ENCODE peak calls at places on chromosome 13, in nine cellular contexts. X, H, N, Y, W, E, Z, Q and V are unnamed samples.

GRCh38 chr13:40986328-40986856 is 32.7 kb downstream of the ELF1 start:
- DNase-seq in X (peak; percentile 11), H (no peak), N (no peak), Y (no peak), W (no peak), E (no peak), Z (no peak), Q (no peak), V (no peak)

GRCh38 chr13:48500652-48501197 is 32.2 kb downstream of the RCBTB2 start:
- DNase-seq in X (no peak), H (no peak), N (peak; percentile 23), Y (peak; percentile 61), W (no peak), E (no peak), Z (no peak), Q (no peak), V (no peak)

GRCh38 chr13:99992376-99992775 is 10.8 kb downstream of the ZIC2 start:
- DNase-seq in X (no peak), H (no peak), N (no peak), Y (no peak), W (no peak), E (no peak), Z (no peak), Q (no peak), V (no peak)

GRCh38 chr13:73367886-73368285 is 309.1 kb downstream of the KLF5 start:
- DNase-seq in X (no peak), H (no peak), N (no peak), Y (no peak), W (no peak), E (no peak), Z (no peak), Q (no peak), V (peak; percentile 41)

GRCh38 chr13:46479286-46479685 is 73.7 kb upstream of the LRCH1 start:
- DNase-seq in X (no peak), H (no peak), N (no peak), Y (no peak), W (no peak), E (no peak), Z (no peak), Q (no peak), V (no peak)

GRCh38 chr13:111639994-111640393 is 319.6 kb downstream of the TEX29 start:
- DNase-seq in X (no peak), H (no peak), N (no peak), Y (no peak), W (no peak), E (no peak), Z (no peak), Q (no peak), V (no peak)

GRCh38 chr13:103022328-103022727 is 43.9 kb downstream of the SLC10A2 start:
- DNase-seq in X (no peak), H (no peak), N (no peak), Y (no peak), W (no peak), E (no peak), Z (no peak), Q (no peak), V (no peak)

GRCh38 chr13:31767175-31767900 is 28.0 kb downstream of the RXFP2 start:
- DNase-seq in X (no peak), H (no peak), N (peak; percentile 51), Y (peak; percentile 51), W (no peak), E (no peak), Z (no peak), Q (no peak), V (no peak)

GRCh38 chr13:113502686-113503085 is 12.2 kb upstream of the DCUN1D2 start:
- DNase-seq in X (no peak), H (no peak), N (no peak), Y (no peak), W (no peak), E (no peak), Z (no peak), Q (no peak), V (no peak)

GRCh38 chr13:95564948-95565347 is 12.4 kb downstream of the CLDN10 start:
- DNase-seq in X (no peak), H (no peak), N (peak; percentile 45), Y (peak; percentile 32), W (no peak), E (no peak), Z (no peak), Q (no peak), V (no peak)

GRCh38 chr13:78194904-78195639 is 276.4 kb upstream of the EDNRB start:
- DNase-seq in X (no peak), H (no peak), N (no peak), Y (no peak), W (no peak), E (no peak), Z (no peak), Q (no peak), V (no peak)

GRCh38 chr13:24042710-24043440 is 117.6 kb upstream of the SPATA13 start:
- DNase-seq in X (no peak), H (no peak), N (no peak), Y (no peak), W (no peak), E (no peak), Z (no peak), Q (no peak), V (no peak)

GRCh38 chr13:107742544-107742943 is 472.8 kb downstream of the LIG4 start:
- DNase-seq in X (no peak), H (no peak), N (no peak), Y (no peak), W (no peak), E (no peak), Z (no peak), Q (no peak), V (no peak)